ENCODE peak calls at places on chromosomes 2 and 18, in four cellular contexts. Y is endothelial cell of umbilical vein, X is IMR-90, R is GM12878. V is an unnamed sample.

GRCh38 chr18:57258131-57258777 is 94.1 kb upstream of the ST8SIA3 start:
- DNase-seq in X (no peak), R (no peak), Y (no peak), V (no peak)

GRCh38 chr2:43636616-43637015 is 444 bp upstream of the PLEKHH2 start:
- DNase-seq in X (no peak), R (no peak), Y (no peak), V (no peak)

GRCh38 chr2:145380436-145381017 is 860.6 kb upstream of the ZEB2 start:
- DNase-seq in R (no peak), X (peak; percentile 71), Y (peak; percentile 74), V (peak; percentile 84)

GRCh38 chr2:53911434-53912189 is 51.8 kb upstream of the GPR75 start:
- DNase-seq in R (no peak), X (peak; percentile 7), Y (peak; percentile 5), V (no peak)

GRCh38 chr2:100381240-100381639 is 36.2 kb downstream of the CHST10 start:
- DNase-seq in R (peak; percentile 60), Y (peak; percentile 81), X (peak; percentile 76), V (peak; percentile 88)

GRCh38 chr2:105388971-105389381 is 9.9 kb downstream of the FHL2 start:
- DNase-seq in Y (peak; percentile 99), X (peak; percentile 98), R (no peak), V (no peak)

GRCh38 chr2:80252294-80252986 is 52.1 kb downstream of the LRRTM1 start:
- DNase-seq in Y (no peak), X (no peak), R (no peak), V (no peak)

GRCh38 chr2:158893057-158893456 is 75.4 kb upstream of the TANC1 start:
- DNase-seq in X (peak; percentile 60), Y (no peak), R (no peak), V (no peak)

GRCh38 chr18:30486856-30487255 is 555.7 kb downstream of the DSC3 start:
- DNase-seq in Y (no peak), X (no peak), R (no peak), V (peak; percentile 33)

GRCh38 chr2:202965810-202966454 is 48.7 kb upstream of the NBEAL1 start:
- DNase-seq in R (peak; percentile 60), X (peak; percentile 63), Y (peak; percentile 15), V (peak; percentile 56)

GRCh38 chr2:6827516-6828298 is 38.0 kb downstream of the CMPK2 start:
- DNase-seq in R (no peak), Y (no peak), X (peak; percentile 7), V (peak; percentile 35)

GRCh38 chr2:209525834-209526281 is 102.0 kb downstream of the MAP2 start:
- DNase-seq in Y (peak; percentile 91), X (peak; percentile 94), R (no peak), V (peak; percentile 55)
- H3K9ac ChIP-seq in Y (peak overlapping the region; percentile 96), X (no peak overlapping the region), R (no peak overlapping the region), V (no peak overlapping the region)

GRCh38 chr2:191867507-191867847 is 20.6 kb upstream of the CAVIN2 start:
- DNase-seq in X (no peak), R (no peak), Y (no peak), V (no peak)
- H3K4me2 ChIP-seq in X (peak overlapping the region; percentile 57), R (no peak overlapping the region), Y (peak overlapping the region; percentile 29), V (peak overlapping the region; percentile 59)

DNA sequence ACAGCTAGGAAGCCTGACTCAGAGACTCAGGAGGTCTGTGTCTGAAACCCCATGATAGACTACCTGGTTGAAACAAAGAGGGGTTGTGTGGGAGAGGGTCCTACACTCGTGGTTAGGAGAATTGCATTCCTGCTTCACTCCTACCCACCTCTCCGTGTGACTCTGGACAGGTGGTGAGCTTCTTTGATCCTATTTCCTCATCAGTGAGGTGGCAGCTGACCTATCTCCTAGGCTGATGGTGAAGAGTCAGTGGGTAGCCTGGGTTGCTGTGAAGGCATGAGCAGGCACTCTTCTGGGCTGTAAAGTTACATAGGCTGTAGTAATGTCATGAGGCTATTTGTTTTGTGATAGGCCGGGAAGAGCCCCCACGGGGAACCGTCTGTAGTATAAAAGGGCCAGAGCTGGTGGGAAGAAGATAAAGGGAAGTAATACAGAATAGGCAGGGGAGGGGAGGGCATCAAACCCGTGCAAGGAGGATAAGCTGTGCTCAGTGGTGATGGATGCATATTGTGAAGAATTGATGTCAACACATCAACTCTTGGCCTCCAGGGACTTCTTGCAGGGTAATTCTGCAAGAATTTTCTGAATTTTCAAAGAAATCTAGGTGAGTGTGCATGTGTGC is 83.9 kb downstream of the TMEM247 start:
- DNase-seq in Y (no peak), X (no peak), R (no peak), V (no peak)
- H3K9ac ChIP-seq in Y (no peak overlapping the region), X (no peak overlapping the region), R (peak overlapping the region; percentile 35), V (no peak overlapping the region)

GRCh38 chr2:213022987-213023386 is 128.4 kb downstream of the IKZF2 start:
- DNase-seq in Y (no peak), X (no peak), R (peak; percentile 87), V (no peak)

GRCh38 chr2:213020268-213020667 is 131.1 kb downstream of the IKZF2 start:
- DNase-seq in R (no peak), Y (no peak), X (no peak), V (no peak)

GRCh38 chr2:213018340-213018901 is 133.0 kb downstream of the IKZF2 start:
- DNase-seq in Y (no peak), X (no peak), R (no peak), V (no peak)

GRCh38 chr2:213019368-213019767 is 132.0 kb downstream of the IKZF2 start:
- DNase-seq in R (no peak), X (no peak), Y (no peak), V (no peak)

GRCh38 chr2:213021971-213022899 is 129.2 kb downstream of the IKZF2 start:
- DNase-seq in Y (no peak), R (peak; percentile 87), X (peak; percentile 75), V (peak; percentile 59)
- H3K4me2 ChIP-seq in Y (no peak overlapping the region), R (peak overlapping the region; percentile 80), X (peak overlapping the region; percentile 22), V (peak overlapping the region; percentile 26)

DNA sequence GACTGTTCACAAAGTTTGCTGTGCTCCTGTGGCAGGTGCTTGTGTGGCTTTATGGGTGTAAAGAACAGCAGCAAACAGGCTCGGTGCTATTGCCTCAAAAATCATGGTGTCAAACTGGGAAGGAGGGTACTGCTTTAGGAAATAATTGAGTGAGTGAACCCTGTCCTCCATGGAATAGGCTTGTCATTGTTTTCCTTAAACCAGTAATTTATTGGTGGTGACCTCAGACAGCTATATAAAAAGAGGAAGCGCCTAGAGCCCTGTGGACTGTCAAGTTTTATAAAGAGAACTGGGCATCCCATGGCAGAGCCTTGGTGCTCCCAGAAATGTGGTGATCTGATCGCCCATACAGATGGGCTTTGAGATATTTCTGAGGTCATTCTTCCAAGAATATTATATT is 4.7 kb upstream of the CXCR4 start:
- DNase-seq in R (no peak), X (no peak), Y (no peak), V (no peak)
- H3K9ac ChIP-seq in R (no peak overlapping the region), X (no peak overlapping the region), Y (no peak overlapping the region), V (no peak overlapping the region)

GRCh38 chr18:49018961-49019445 is 68.2 kb upstream of the SMAD7 start:
- DNase-seq in Y (no peak), R (no peak), X (no peak), V (no peak)
- H3K4me2 ChIP-seq in Y (no peak overlapping the region), R (no peak overlapping the region), X (no peak overlapping the region), V (no peak overlapping the region)